ENCODE peak calls at places on chromosomes 16 and 17, in four cellular contexts. X is prostate gland, S is transverse colon, Q is psoas muscle. O is an unnamed sample. For H3K4me1, the result is how much of the 10 kb centered on the place peaks cover.

GRCh38 chr17:78893684-78894083 is 9.3 kb downstream of the CEP295NL start:
- DNase-seq in X (no peak), S (no peak), Q (no peak), O (no peak)

GRCh38 chr16:8850279-8850885 is 18.4 kb downstream of the CARHSP1 start:
- DNase-seq in X (no peak), S (no peak), Q (peak), O (no peak)

GRCh38 chr17:2692781-2693135 is 18.8 kb downstream of the CLUH start:
- DNase-seq in X (no peak), S (no peak), Q (no peak), O (peak)

GRCh38 chr17:75738218-75738802 is 17.1 kb downstream of the ITGB4 start:
- DNase-seq in X (no peak), S (no peak), Q (no peak), O (no peak)

GRCh38 chr17:66523378-66524174 is 221.2 kb downstream of the PRKCA start:
- DNase-seq in X (no peak), S (peak), Q (no peak), O (no peak)

GRCh38 chr17:69574257-69575197 is 160.0 kb downstream of the MAP2K6 start:
- DNase-seq in X (no peak), S (no peak), Q (no peak), O (no peak)

GRCh38 chr16:81545470-81546175 is 101.0 kb downstream of the CMIP start:
- DNase-seq in X (no peak), S (no peak), Q (no peak), O (no peak)

GRCh38 chr17:67272312-67273050 is 27.5 kb upstream of the HELZ start:
- DNase-seq in X (no peak), S (no peak), Q (no peak), O (no peak)

GRCh38 chr17:13957636-13958035 is 111.7 kb upstream of the COX10 start:
- DNase-seq in X (no peak), S (no peak), Q (no peak), O (no peak)

GRCh38 chr17:68290268-68290954 is 516 bp downstream of the SLC16A6 start:
- DNase-seq in X (peak), S (peak), Q (peak), O (no peak)

GRCh38 chr17:81416612-81417011 is 21.4 kb downstream of the BAHCC1 start:
- DNase-seq in X (no peak), S (no peak), Q (no peak), O (no peak)

GRCh38 chr16:71501562-71501961 is 12.4 kb upstream of the ZNF19 start:
- DNase-seq in X (no peak), S (no peak), Q (no peak), O (no peak)

GRCh38 chr17:49519781-49520180 is 24.7 kb downstream of the NGFR start:
- DNase-seq in X (no peak), S (no peak), Q (no peak), O (no peak)

GRCh38 chr17:4530799-4531730 is 24.1 kb downstream of the MYBBP1A start:
- DNase-seq in X (no peak), S (no peak), Q (peak), O (no peak)

GRCh38 chr17:31216053-31216751 is 80.8 kb downstream of the OMG start:
- DNase-seq in X (no peak), S (no peak), Q (no peak), O (no peak)

GRCh38 chr17:39591958-39592954 is 15.5 kb downstream of the NEUROD2 start:
- DNase-seq in X (no peak), S (peak), Q (no peak), O (no peak)

GRCh38 chr17:42141382-42141781 is 13.4 kb downstream of the RAB5C start:
- DNase-seq in X (no peak), S (no peak), Q (no peak), O (no peak)

GRCh38 chr17:42146911-42147607 is 7.7 kb downstream of the RAB5C start:
- DNase-seq in X (no peak), S (no peak), Q (no peak), O (no peak)

GRCh38 chr17:42136654-42137051 is 14.0 kb downstream of the HSPB9 start:
- DNase-seq in X (no peak), S (no peak), Q (no peak), O (no peak)

GRCh38 chr17:42139093-42139492 is 15.7 kb downstream of the RAB5C start:
- DNase-seq in X (no peak), S (no peak), Q (no peak), O (no peak)

DNA sequence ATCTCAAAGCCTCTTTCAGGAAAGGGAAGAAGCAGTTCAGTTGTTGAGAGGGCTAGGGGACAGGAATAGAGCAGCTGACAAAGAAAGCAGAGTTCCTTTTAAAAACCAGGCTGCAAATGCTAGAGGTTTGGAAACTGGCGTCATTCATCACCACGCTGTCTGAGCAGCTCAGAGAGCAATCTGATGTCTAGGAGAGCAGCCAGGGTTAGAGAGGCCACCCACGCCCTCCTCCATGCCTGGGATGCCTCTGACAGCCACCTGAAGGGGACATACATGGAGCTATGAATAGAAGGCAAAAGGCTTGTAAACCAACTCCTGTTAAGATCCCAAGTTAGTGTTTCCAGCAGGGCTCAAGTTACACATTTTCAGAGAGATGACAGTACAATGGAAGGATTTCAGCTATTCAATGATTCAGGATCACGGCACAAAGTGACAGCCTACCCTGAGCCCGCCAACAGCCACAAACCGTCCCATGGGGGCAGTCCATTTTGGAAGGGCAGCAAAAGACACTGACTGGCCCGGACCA is 12.4 kb downstream of the RAB5C start:
- DNase-seq in X (no peak), S (no peak), Q (peak), O (no peak)
- H3K4me1 ChIP-seq in X (under half), S (under half), Q (half or more), O (under half)

DNA sequence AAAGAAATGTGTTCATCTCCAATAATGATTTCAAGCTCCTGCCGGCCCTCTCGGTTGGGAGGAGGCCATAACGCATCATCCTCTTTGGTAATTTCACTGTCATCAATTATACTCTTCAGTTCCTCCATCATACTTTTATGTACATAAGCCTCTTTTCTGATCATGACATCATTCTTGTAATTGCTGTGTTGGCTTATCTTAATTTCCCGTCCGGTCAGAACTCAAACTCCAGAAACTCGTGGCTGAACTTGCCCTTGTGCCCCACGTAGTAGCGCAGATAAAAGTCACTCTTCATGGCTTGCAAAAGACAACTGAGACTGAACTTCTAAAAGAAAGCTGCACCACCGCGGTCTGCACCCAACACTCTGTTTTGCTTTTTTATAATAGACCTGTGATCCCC is 13.6 kb downstream of the TMEM220 start:
- DNase-seq in X (no peak), S (no peak), Q (no peak), O (no peak)
- H3K27ac ChIP-seq in X (no peak), S (no peak), Q (no peak), O (no peak)

GRCh38 chr17:56230660-56231059 is 77.4 kb downstream of the ANKFN1 start:
- DNase-seq in X (no peak), S (no peak), Q (no peak), O (no peak)

GRCh38 chr17:56231693-56232092 is 78.4 kb downstream of the ANKFN1 start:
- DNase-seq in X (no peak), S (no peak), Q (no peak), O (no peak)
- TF ChIP-seq CTCF in X (no peak), S (no peak), Q (no peak), O (no peak)

GRCh38 chr17:43734376-43734775 is 24.2 kb downstream of the SOST start:
- DNase-seq in X (no peak), S (no peak), Q (no peak), O (no peak)
- H3K4me1 ChIP-seq in X (under half), S (under half), Q (under half), O (under half)

GRCh38 chr17:29546834-29547233 is 20.0 kb downstream of the ABHD15 start:
- DNase-seq in X (no peak), S (no peak), Q (no peak), O (no peak)
- H3K27ac ChIP-seq in X (no peak), S (no peak), Q (no peak), O (no peak)

GRCh38 chr16:22123146-22123545 is 30.8 kb downstream of the VWA3A start:
- DNase-seq in X (no peak), S (no peak), Q (no peak), O (no peak)
- TF ChIP-seq CTCF in X (no peak), S (no peak), Q (no peak), O (no peak)